ENCODE peak calls at places on chromosomes 12 and 14, in eight cellular contexts. Z, H, A, B, X, U, S and J are unnamed samples.

GRCh38 chr12:65302891-65303290 is 24.4 kb downstream of the MSRB3 start:
- DNase-seq in B (no peak), X (no peak), Z (no peak), U (no peak), A (no peak), H (no peak), S (no peak), J (no peak)

GRCh38 chr12:104686196-104686595 is 229.4 kb downstream of the CHST11 start:
- DNase-seq in Z (no peak), B (peak), S (peak), H (no peak), X (no peak), A (no peak), U (no peak), J (peak)

GRCh38 chr12:7834701-7835100 is 38.0 kb downstream of the SLC2A14 start:
- DNase-seq in S (no peak), Z (no peak), X (peak), U (no peak), H (no peak), B (no peak), A (no peak), J (no peak)

GRCh38 chr14:54438703-54439102 is 2.5 kb downstream of the CNIH1 start:
- DNase-seq in S (no peak), X (no peak), U (no peak), B (no peak), H (no peak), A (no peak), Z (no peak), J (no peak)

GRCh38 chr14:104746951-104747481 is 5.9 kb upstream of the SIVA1 start:
- DNase-seq in S (no peak), X (no peak), U (no peak), H (no peak), A (no peak), Z (no peak), B (no peak), J (no peak)

GRCh38 chr14:96246535-96246839 is 9.5 kb upstream of the BDKRB1 start:
- DNase-seq in B (peak), H (no peak), X (no peak), A (no peak), S (no peak), U (no peak), Z (no peak), J (peak)

GRCh38 chr12:98422809-98423208 is 92.6 kb upstream of the TMPO start:
- DNase-seq in S (peak), B (no peak), H (no peak), U (no peak), Z (peak), X (peak), A (no peak), J (no peak)

GRCh38 chr12:124679533-124680371 is 112.3 kb upstream of the NCOR2 start:
- DNase-seq in Z (no peak), S (no peak), H (no peak), X (peak), A (no peak), U (no peak), B (no peak), J (peak)

GRCh38 chr14:88166616-88167015 is 156.5 kb downstream of the KCNK10 start:
- DNase-seq in U (no peak), A (no peak), H (no peak), Z (no peak), B (peak), X (no peak), S (no peak), J (no peak)

GRCh38 chr14:64696355-64696844 is 7.8 kb upstream of the PLEKHG3 start:
- DNase-seq in U (no peak), X (no peak), B (no peak), A (no peak), H (no peak), S (no peak), Z (no peak), J (no peak)

GRCh38 chr12:52018448-52019122 is 11.8 kb downstream of the TAMALIN start:
- DNase-seq in B (no peak), H (no peak), Z (no peak), U (no peak), X (no peak), A (no peak), S (no peak), J (no peak)

GRCh38 chr12:14416658-14417057 is 51.2 kb downstream of the ATF7IP start:
- DNase-seq in Z (no peak), H (no peak), X (peak), U (peak), S (peak), B (no peak), A (no peak), J (peak)

GRCh38 chr12:1474059-1474537 is 120.3 kb downstream of the FBXL14 start:
- DNase-seq in H (peak), X (peak), Z (no peak), A (no peak), S (peak), B (peak), U (no peak), J (peak)

GRCh38 chr14:54774824-54775223 is 127.8 kb downstream of the GCH1 start:
- DNase-seq in U (no peak), X (no peak), B (no peak), A (no peak), S (no peak), Z (no peak), H (no peak), J (no peak)

GRCh38 chr12:124002021-124002640 is 29.1 kb downstream of the ZNF664 start:
- DNase-seq in Z (no peak), X (no peak), U (no peak), H (no peak), S (no peak), B (no peak), A (no peak), J (no peak)

DNA sequence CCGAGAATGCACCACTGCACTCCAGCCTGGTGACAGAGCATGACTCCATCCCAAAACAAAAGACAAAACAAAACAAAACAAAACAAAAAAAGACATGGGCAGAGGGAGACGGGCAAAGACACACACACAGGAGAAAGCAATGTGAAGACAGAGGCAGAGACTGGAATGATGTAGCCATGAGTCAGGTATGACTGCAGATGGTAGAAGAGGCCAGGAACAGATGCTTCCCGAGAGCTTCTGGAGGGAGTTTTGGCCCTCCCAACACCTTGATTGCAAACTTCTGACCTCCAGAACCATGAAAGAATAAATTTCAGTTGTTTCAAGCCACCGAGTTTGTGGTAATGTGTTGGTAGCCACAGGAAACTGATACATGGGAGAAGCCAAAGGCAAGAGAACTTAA is 27.1 kb downstream of the VWF start:
- DNase-seq in S (no peak), B (no peak), U (no peak), X (no peak), A (no peak), H (no peak), Z (no peak), J (no peak)
- TF ChIP-seq MAX in S (no peak), B (no peak), U (no peak), X (no peak), A (no peak), H (no peak), Z (no peak), J (no peak)

GRCh38 chr12:108448246-108448645 is 66.8 kb upstream of the FICD start:
- DNase-seq in X (no peak), S (no peak), U (no peak), B (no peak), Z (no peak), H (no peak), A (no peak), J (no peak)

GRCh38 chr12:108446766-108447165 is 68.3 kb upstream of the FICD start:
- DNase-seq in A (no peak), U (no peak), S (no peak), Z (no peak), X (no peak), H (no peak), B (no peak), J (no peak)

GRCh38 chr12:108454539-108455139 is 60.4 kb upstream of the FICD start:
- DNase-seq in Z (no peak), H (no peak), A (no peak), B (no peak), X (no peak), S (no peak), U (no peak), J (no peak)

GRCh38 chr12:108447168-108447840 is 67.8 kb upstream of the FICD start:
- DNase-seq in B (no peak), H (no peak), X (no peak), Z (no peak), S (no peak), A (no peak), U (peak), J (no peak)

GRCh38 chr12:108449478-108449877 is 65.6 kb upstream of the FICD start:
- DNase-seq in S (no peak), A (no peak), Z (no peak), X (no peak), U (peak), H (no peak), B (no peak), J (no peak)
- TF ChIP-seq MAX in S (no peak), A (no peak), Z (no peak), X (no peak), U (no peak), H (no peak), B (no peak), J (no peak)

GRCh38 chr14:63091394-63091996 is 46.2 kb upstream of the KCNH5 start:
- DNase-seq in X (no peak), U (no peak), A (no peak), S (no peak), Z (no peak), H (no peak), B (no peak), J (no peak)

DNA sequence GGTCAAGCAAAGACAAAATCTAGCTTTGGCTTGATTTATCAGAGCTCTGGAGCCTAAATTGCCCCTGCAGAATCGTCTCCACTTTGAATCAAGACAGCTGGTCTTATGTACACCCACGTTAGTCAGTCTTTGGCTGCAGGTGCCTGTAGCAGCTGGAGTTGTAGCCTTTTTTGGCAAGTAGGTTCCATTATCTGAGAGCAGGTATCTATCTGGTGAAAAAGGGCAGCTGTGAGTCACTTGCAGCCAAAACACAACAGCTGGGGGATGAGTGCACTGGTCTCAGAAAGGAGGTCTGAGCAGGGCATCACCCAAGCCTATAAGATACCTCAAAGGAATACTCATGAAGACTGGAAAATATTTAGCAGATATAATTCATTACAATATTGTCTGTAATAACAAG is 43.6 kb upstream of the KCNH5 start:
- DNase-seq in A (no peak), X (no peak), H (no peak), B (no peak), S (no peak), Z (no peak), U (no peak), J (no peak)
- TF ChIP-seq MAX in A (no peak), X (no peak), H (no peak), B (no peak), S (no peak), Z (no peak), U (no peak), J (no peak)

GRCh38 chr12:67026847-67027246 is 242.3 kb upstream of the CAND1 start:
- DNase-seq in H (no peak), S (no peak), X (no peak), Z (no peak), B (no peak), U (no peak), A (no peak), J (no peak)

DNA sequence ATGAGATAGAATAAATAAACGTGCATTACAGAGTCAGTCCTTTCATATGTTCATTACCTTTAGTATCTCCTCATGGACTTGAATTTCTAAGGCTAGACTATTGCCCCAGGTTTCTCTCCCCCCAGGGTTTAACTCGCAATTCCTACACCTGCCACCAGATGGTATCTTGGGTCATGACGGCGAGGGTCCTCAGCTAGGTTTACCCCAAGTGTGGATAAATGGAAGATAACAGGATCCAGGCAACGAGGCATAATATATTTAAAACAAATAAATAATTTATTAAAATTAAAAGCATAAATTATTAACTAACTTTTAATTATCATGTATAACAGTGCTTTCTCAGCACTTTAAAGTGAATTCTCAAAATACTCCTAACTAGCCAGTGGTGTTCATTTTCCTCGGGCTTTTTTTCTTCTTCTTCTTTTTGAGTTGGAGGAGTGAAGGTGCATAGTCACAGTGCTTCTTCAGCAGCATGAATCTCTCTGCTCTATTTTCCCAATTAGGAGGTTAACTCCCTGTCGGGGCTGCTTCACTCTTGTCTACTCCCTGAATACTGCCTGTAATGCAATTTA is 243.5 kb upstream of the CAND1 start:
- DNase-seq in X (peak), U (peak), A (peak), B (peak), H (no peak), S (peak), Z (peak), J (peak)
- TF ChIP-seq MAX in X (no peak), U (no peak), A (no peak), B (no peak), H (no peak), S (no peak), Z (no peak), J (no peak)

GRCh38 chr12:42704340-42704739 is 114.8 kb upstream of the PRICKLE1 start:
- DNase-seq in X (no peak), H (no peak), A (no peak), Z (no peak), B (no peak), U (no peak), S (no peak), J (no peak)
- TF ChIP-seq MAX in X (no peak), H (no peak), A (no peak), Z (no peak), B (no peak), U (no peak), S (no peak), J (no peak)

DNA sequence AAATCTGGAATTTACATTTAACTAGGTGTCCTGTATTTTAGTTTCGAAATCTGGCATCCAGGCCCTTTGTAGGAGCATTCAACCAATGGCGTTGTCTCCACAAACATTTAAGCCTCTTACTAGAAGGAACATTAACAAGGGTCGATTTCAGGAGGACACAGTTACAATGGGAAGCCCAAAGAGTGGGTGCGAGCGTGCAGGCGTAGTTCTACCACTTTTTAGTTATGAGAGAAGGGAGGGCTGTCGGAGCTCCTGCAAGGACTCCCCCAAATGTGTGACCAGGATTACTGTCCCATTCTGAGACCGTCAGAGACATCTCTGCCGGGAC is 365 bp upstream of the ABHD4 start:
- DNase-seq in X (no peak), H (no peak), S (no peak), B (no peak), A (no peak), Z (no peak), U (no peak), J (no peak)
- TF ChIP-seq MAX in X (no peak), H (no peak), S (no peak), B (no peak), A (no peak), Z (no peak), U (no peak), J (no peak)

GRCh38 chr12:2970744-2971143 is 11.5 kb downstream of the TEAD4 start:
- DNase-seq in H (no peak), Z (no peak), B (no peak), S (no peak), U (no peak), A (no peak), X (no peak), J (no peak)
- TF ChIP-seq MAX in H (no peak), Z (no peak), B (no peak), S (no peak), U (no peak), A (no peak), X (no peak), J (no peak)

GRCh38 chr12:108690799-108691153 is 40.5 kb downstream of the CORO1C start:
- DNase-seq in A (no peak), S (no peak), U (no peak), X (no peak), H (no peak), Z (no peak), B (no peak), J (no peak)
- TF ChIP-seq MAX in A (no peak), S (no peak), U (no peak), X (no peak), H (no peak), Z (no peak), B (no peak), J (no peak)